ENCODE peak calls at places on chromosome X, in five cellular contexts. One of them, this sample, is unnamed.

GRCh38 chrX:580020-580419 is 50.6 kb upstream of the SHOX start:
- DNase-seq in M059J: no peak
- DNase-seq in iPS-NIHi11: no peak
- DNase-seq in activated T-helper 9 cell treated with anti-CD3 and anti-CD28 coated beads, Interleukin-2, amount 50 U/mL, for 16 hours: no peak
- DNase-seq in iris pigment epithelial cell: no peak
- DNase-seq in this sample: no peak

GRCh38 chrX:41823402-41823801 is 99.4 kb downstream of the GPR82 start:
- DNase-seq in M059J: no peak
- DNase-seq in iPS-NIHi11: no peak
- DNase-seq in activated T-helper 9 cell treated with anti-CD3 and anti-CD28 coated beads, Interleukin-2, amount 50 U/mL, for 16 hours: no peak
- DNase-seq in iris pigment epithelial cell: no peak
- DNase-seq in this sample: no peak

GRCh38 chrX:71994601-71995000 is 84.0 kb downstream of the NHSL2 start:
- DNase-seq in M059J: no peak
- DNase-seq in iPS-NIHi11: no peak
- DNase-seq in activated T-helper 9 cell treated with anti-CD3 and anti-CD28 coated beads, Interleukin-2, amount 50 U/mL, for 16 hours: no peak
- DNase-seq in iris pigment epithelial cell: no peak
- DNase-seq in this sample: no peak

GRCh38 chrX:56783996-56784620 is 55.1 kb downstream of the NBDY start:
- DNase-seq in M059J: no peak
- DNase-seq in iPS-NIHi11: no peak
- DNase-seq in activated T-helper 9 cell treated with anti-CD3 and anti-CD28 coated beads, Interleukin-2, amount 50 U/mL, for 16 hours: no peak
- DNase-seq in iris pigment epithelial cell: no peak
- DNase-seq in this sample: no peak

GRCh38 chrX:97389761-97390192 is 506.1 kb downstream of the RPA4 start:
- DNase-seq in M059J: peak; percentile 72
- DNase-seq in iPS-NIHi11: no peak
- DNase-seq in activated T-helper 9 cell treated with anti-CD3 and anti-CD28 coated beads, Interleukin-2, amount 50 U/mL, for 16 hours: no peak
- DNase-seq in iris pigment epithelial cell: peak; percentile 86
- DNase-seq in this sample: peak; percentile 73

GRCh38 chrX:15151267-15152196 is 118.4 kb downstream of the ASB9 start:
- DNase-seq in M059J: peak; percentile 57
- DNase-seq in iPS-NIHi11: no peak
- DNase-seq in activated T-helper 9 cell treated with anti-CD3 and anti-CD28 coated beads, Interleukin-2, amount 50 U/mL, for 16 hours: peak; percentile 14
- DNase-seq in iris pigment epithelial cell: peak; percentile 9
- DNase-seq in this sample: no peak

GRCh38 chrX:42715689-42716022 is 62.3 kb downstream of the PPP1R2C start:
- DNase-seq in M059J: no peak
- DNase-seq in iPS-NIHi11: no peak
- DNase-seq in activated T-helper 9 cell treated with anti-CD3 and anti-CD28 coated beads, Interleukin-2, amount 50 U/mL, for 16 hours: no peak
- DNase-seq in iris pigment epithelial cell: no peak
- DNase-seq in this sample: no peak

GRCh38 chrX:136130931-136131843 is 16.1 kb upstream of the FHL1 start:
- DNase-seq in M059J: peak; percentile 99
- DNase-seq in iPS-NIHi11: no peak
- DNase-seq in activated T-helper 9 cell treated with anti-CD3 and anti-CD28 coated beads, Interleukin-2, amount 50 U/mL, for 16 hours: no peak
- DNase-seq in iris pigment epithelial cell: peak; percentile 90
- DNase-seq in this sample: peak; percentile 63

GRCh38 chrX:148426467-148426866 is 74.0 kb upstream of the AFF2 start:
- DNase-seq in M059J: no peak
- DNase-seq in iPS-NIHi11: peak; percentile 4
- DNase-seq in activated T-helper 9 cell treated with anti-CD3 and anti-CD28 coated beads, Interleukin-2, amount 50 U/mL, for 16 hours: no peak
- DNase-seq in iris pigment epithelial cell: no peak
- DNase-seq in this sample: no peak

GRCh38 chrX:72676465-72676864 is 37.6 kb downstream of the PHKA1 start:
- DNase-seq in M059J: no peak
- DNase-seq in iPS-NIHi11: no peak
- DNase-seq in activated T-helper 9 cell treated with anti-CD3 and anti-CD28 coated beads, Interleukin-2, amount 50 U/mL, for 16 hours: no peak
- DNase-seq in iris pigment epithelial cell: no peak
- DNase-seq in this sample: no peak

GRCh38 chrX:133412246-133412645 is 3.0 kb downstream of the GPC4 start:
- DNase-seq in M059J: peak; percentile 78
- DNase-seq in iPS-NIHi11: peak; percentile 9
- DNase-seq in activated T-helper 9 cell treated with anti-CD3 and anti-CD28 coated beads, Interleukin-2, amount 50 U/mL, for 16 hours: no peak
- DNase-seq in iris pigment epithelial cell: peak; percentile 18
- DNase-seq in this sample: peak; percentile 86

GRCh38 chrX:44785652-44786051 is 58.2 kb upstream of the DUSP21 start:
- DNase-seq in M059J: peak; percentile 90
- DNase-seq in iPS-NIHi11: no peak
- DNase-seq in activated T-helper 9 cell treated with anti-CD3 and anti-CD28 coated beads, Interleukin-2, amount 50 U/mL, for 16 hours: no peak
- DNase-seq in iris pigment epithelial cell: peak; percentile 69
- DNase-seq in this sample: peak; percentile 36

GRCh38 chrX:49164589-49165360 is 2.2 kb downstream of the MAGIX start:
- DNase-seq in M059J: no peak
- DNase-seq in iPS-NIHi11: no peak
- DNase-seq in activated T-helper 9 cell treated with anti-CD3 and anti-CD28 coated beads, Interleukin-2, amount 50 U/mL, for 16 hours: no peak
- DNase-seq in iris pigment epithelial cell: no peak
- DNase-seq in this sample: no peak

GRCh38 chrX:13235930-13236329 is 83.9 kb downstream of the ATXN3L start:
- DNase-seq in M059J: peak; percentile 16
- DNase-seq in iPS-NIHi11: no peak
- DNase-seq in activated T-helper 9 cell treated with anti-CD3 and anti-CD28 coated beads, Interleukin-2, amount 50 U/mL, for 16 hours: no peak
- DNase-seq in iris pigment epithelial cell: no peak
- DNase-seq in this sample: no peak

GRCh38 chrX:7647826-7648225 is 195.1 kb upstream of the VCX start:
- DNase-seq in M059J: no peak
- DNase-seq in iPS-NIHi11: no peak
- DNase-seq in activated T-helper 9 cell treated with anti-CD3 and anti-CD28 coated beads, Interleukin-2, amount 50 U/mL, for 16 hours: no peak
- DNase-seq in iris pigment epithelial cell: no peak
- DNase-seq in this sample: no peak

GRCh38 chrX:17465201-17465600 is 90.2 kb downstream of the NHS start:
- DNase-seq in M059J: peak; percentile 68
- DNase-seq in iPS-NIHi11: no peak
- DNase-seq in activated T-helper 9 cell treated with anti-CD3 and anti-CD28 coated beads, Interleukin-2, amount 50 U/mL, for 16 hours: no peak
- DNase-seq in iris pigment epithelial cell: no peak
- DNase-seq in this sample: no peak

GRCh38 chrX:49184294-49185061 is 1.7 kb downstream of the PRICKLE3 start:
- DNase-seq in M059J: peak; percentile 33
- DNase-seq in iPS-NIHi11: peak; percentile 70
- DNase-seq in activated T-helper 9 cell treated with anti-CD3 and anti-CD28 coated beads, Interleukin-2, amount 50 U/mL, for 16 hours: no peak
- DNase-seq in iris pigment epithelial cell: peak; percentile 84
- DNase-seq in this sample: peak; percentile 92

GRCh38 chrX:131262738-131263679 is 26.1 kb downstream of the IGSF1 start:
- DNase-seq in M059J: peak; percentile 25
- DNase-seq in iPS-NIHi11: peak; percentile 27
- DNase-seq in activated T-helper 9 cell treated with anti-CD3 and anti-CD28 coated beads, Interleukin-2, amount 50 U/mL, for 16 hours: no peak
- DNase-seq in iris pigment epithelial cell: no peak
- DNase-seq in this sample: no peak

GRCh38 chrX:107493141-107493540 is 43.7 kb downstream of the FRMPD3 start:
- DNase-seq in M059J: no peak
- DNase-seq in iPS-NIHi11: no peak
- DNase-seq in activated T-helper 9 cell treated with anti-CD3 and anti-CD28 coated beads, Interleukin-2, amount 50 U/mL, for 16 hours: no peak
- DNase-seq in iris pigment epithelial cell: no peak
- DNase-seq in this sample: no peak

GRCh38 chrX:151694121-151694520 is 1.1 kb upstream of the PRRG3 start:
- DNase-seq in M059J: no peak
- DNase-seq in iPS-NIHi11: no peak
- DNase-seq in activated T-helper 9 cell treated with anti-CD3 and anti-CD28 coated beads, Interleukin-2, amount 50 U/mL, for 16 hours: no peak
- DNase-seq in iris pigment epithelial cell: no peak
- DNase-seq in this sample: no peak

GRCh38 chrX:44705817-44706551 is 137.8 kb upstream of the DUSP21 start:
- DNase-seq in M059J: peak; percentile 93
- DNase-seq in iPS-NIHi11: no peak
- DNase-seq in activated T-helper 9 cell treated with anti-CD3 and anti-CD28 coated beads, Interleukin-2, amount 50 U/mL, for 16 hours: no peak
- DNase-seq in iris pigment epithelial cell: no peak
- DNase-seq in this sample: peak; percentile 23

GRCh38 chrX:154654925-154655324 is 1.5 kb upstream of the CTAG2 start:
- DNase-seq in M059J: no peak
- DNase-seq in iPS-NIHi11: no peak
- DNase-seq in activated T-helper 9 cell treated with anti-CD3 and anti-CD28 coated beads, Interleukin-2, amount 50 U/mL, for 16 hours: no peak
- DNase-seq in iris pigment epithelial cell: no peak
- DNase-seq in this sample: no peak

GRCh38 chrX:19824603-19825002 is 62.8 kb downstream of the SH3KBP1 start:
- DNase-seq in M059J: peak; percentile 79
- DNase-seq in iPS-NIHi11: no peak
- DNase-seq in activated T-helper 9 cell treated with anti-CD3 and anti-CD28 coated beads, Interleukin-2, amount 50 U/mL, for 16 hours: no peak
- DNase-seq in iris pigment epithelial cell: peak; percentile 67
- DNase-seq in this sample: peak; percentile 73

GRCh38 chrX:9961750-9962149 is 5.4 kb upstream of the CLDN34 start:
- DNase-seq in M059J: no peak
- DNase-seq in iPS-NIHi11: no peak
- DNase-seq in activated T-helper 9 cell treated with anti-CD3 and anti-CD28 coated beads, Interleukin-2, amount 50 U/mL, for 16 hours: no peak
- DNase-seq in iris pigment epithelial cell: no peak
- DNase-seq in this sample: no peak

This sample was measured in astrocyte of the hippocampus.